ENCODE peak calls at places on chromosomes 12 and 14, in six cellular contexts. X, N, Z, F, M and L are unnamed samples.

GRCh38 chr14:100078997-100079561 is 13.9 kb downstream of the EVL start:
- DNase-seq in X (no peak), N (no peak), Z (peak), F (peak), M (no peak), L (peak)

GRCh38 chr14:30527196-30527595 is 31.8 kb upstream of the G2E3 start:
- DNase-seq in X (no peak), N (no peak), Z (no peak), F (no peak), M (no peak), L (no peak)

GRCh38 chr12:107523760-107524558 is 161.6 kb upstream of the PWP1 start:
- DNase-seq in X (no peak), N (no peak), Z (no peak), F (no peak), M (no peak), L (no peak)

GRCh38 chr14:75252254-75252837 is 26.3 kb upstream of the FOS start:
- DNase-seq in X (peak), N (no peak), Z (no peak), F (no peak), M (peak), L (no peak)

GRCh38 chr12:111749391-111749790 is 17.3 kb upstream of the ALDH2 start:
- DNase-seq in X (no peak), N (no peak), Z (no peak), F (no peak), M (no peak), L (no peak)

GRCh38 chr14:22319526-22320352 is 269.3 kb downstream of the DAD1 start:
- DNase-seq in X (peak), N (peak), Z (peak), F (peak), M (no peak), L (peak)

GRCh38 chr12:105672576-105672975 is 342.1 kb downstream of the C12orf75 start:
- DNase-seq in X (peak), N (peak), Z (no peak), F (no peak), M (peak), L (no peak)

GRCh38 chr14:58572092-58572853 is 65.5 kb upstream of the DACT1 start:
- DNase-seq in X (no peak), N (no peak), Z (no peak), F (peak), M (no peak), L (no peak)

GRCh38 chr14:101188571-101188915 is 285.0 kb upstream of the RTL1 start:
- DNase-seq in X (no peak), N (no peak), Z (no peak), F (no peak), M (no peak), L (no peak)

GRCh38 chr12:104886418-104887401 is 71.4 kb downstream of the SLC41A2 start:
- DNase-seq in X (no peak), N (no peak), Z (no peak), F (no peak), M (no peak), L (no peak)

GRCh38 chr12:63870838-63871237 is 26.3 kb downstream of the SRGAP1 start:
- DNase-seq in X (no peak), N (no peak), Z (no peak), F (no peak), M (no peak), L (no peak)

GRCh38 chr14:71594828-71595227 is 337.4 kb upstream of the RGS6 start:
- DNase-seq in X (no peak), N (no peak), Z (no peak), F (no peak), M (no peak), L (no peak)

GRCh38 chr14:98069712-98070133 is 1202.3 kb downstream of the BCL11B start:
- DNase-seq in X (no peak), N (no peak), Z (no peak), F (no peak), M (no peak), L (no peak)

GRCh38 chr12:59173696-59174095 is 253.4 kb upstream of the LRIG3 start:
- DNase-seq in X (no peak), N (no peak), Z (no peak), F (no peak), M (no peak), L (no peak)

GRCh38 chr12:64400041-64400440 is 4.2 kb upstream of the XPOT start:
- DNase-seq in X (peak), N (no peak), Z (no peak), F (no peak), M (no peak), L (no peak)

GRCh38 chr14:66288511-66288910 is 197.7 kb upstream of the CCDC196 start:
- DNase-seq in X (no peak), N (no peak), Z (no peak), F (no peak), M (no peak), L (no peak)

GRCh38 chr12:47757840-47758583 is 668 bp downstream of the RAPGEF3 start:
- DNase-seq in X (no peak), N (no peak), Z (no peak), F (no peak), M (peak), L (no peak)

GRCh38 chr12:65668981-65669695 is 155.1 kb upstream of the HMGA2 start:
- DNase-seq in X (no peak), N (no peak), Z (no peak), F (no peak), M (no peak), L (no peak)

GRCh38 chr12:118059645-118060275 is 1.2 kb downstream of the WSB2 start:
- DNase-seq in X (no peak), N (no peak), Z (no peak), F (no peak), M (no peak), L (no peak)

GRCh38 chr14:81208489-81208888 is 12.3 kb downstream of the GTF2A1 start:
- DNase-seq in X (no peak), N (no peak), Z (no peak), F (no peak), M (no peak), L (no peak)

GRCh38 chr14:87131879-87132278 is 861.1 kb downstream of the GALC start:
- DNase-seq in X (no peak), N (no peak), Z (no peak), F (no peak), M (no peak), L (no peak)

GRCh38 chr14:39432179-39432618 is at the start of gene FBXO33:
- DNase-seq in X (peak), N (peak), Z (peak), F (peak), M (peak), L (peak)

GRCh38 chr12:130281157-130281799 is 56.4 kb upstream of the PIWIL1 start:
- DNase-seq in X (no peak), N (no peak), Z (no peak), F (peak), M (no peak), L (peak)

GRCh38 chr12:66236969-66237368 is 48.0 kb downstream of the IRAK3 start:
- DNase-seq in X (no peak), N (no peak), Z (no peak), F (no peak), M (no peak), L (no peak)

GRCh38 chr12:120529641-120530314 is 820 bp upstream of the COQ5 start:
- DNase-seq in X (no peak), N (no peak), Z (peak), F (no peak), M (no peak), L (no peak)

GRCh38 chr12:54411398-54412241 is 7.4 kb downstream of the ITGA5 start:
- DNase-seq in X (peak), N (peak), Z (no peak), F (peak), M (no peak), L (no peak)

GRCh38 chr14:24705840-24706239 is 71.8 kb upstream of the GZMB start:
- DNase-seq in X (no peak), N (no peak), Z (peak), F (no peak), M (no peak), L (no peak)

GRCh38 chr12:117518594-117519270 is 157.3 kb upstream of the NOS1 start:
- DNase-seq in X (no peak), N (peak), Z (no peak), F (no peak), M (no peak), L (no peak)

GRCh38 chr12:15322164-15323054 is at the start of gene PTPRO:
- DNase-seq in X (no peak), N (no peak), Z (no peak), F (no peak), M (peak), L (no peak)

GRCh38 chr14:22614240-22614799 is 16.2 kb downstream of the ABHD4 start:
- DNase-seq in X (peak), N (no peak), Z (peak), F (no peak), M (no peak), L (no peak)

GRCh38 chr12:46266382-46266791 is 2.5 kb downstream of the SLC38A1 start:
- DNase-seq in X (no peak), N (no peak), Z (peak), F (peak), M (no peak), L (peak)

GRCh38 chr14:99802301-99803105 is 9.3 kb downstream of the EML1 start:
- DNase-seq in X (no peak), N (no peak), Z (no peak), F (no peak), M (no peak), L (no peak)

GRCh38 chr12:50520808-50521207 is 16.0 kb downstream of the DIP2B start:
- DNase-seq in X (peak), N (no peak), Z (no peak), F (no peak), M (no peak), L (no peak)

DNA sequence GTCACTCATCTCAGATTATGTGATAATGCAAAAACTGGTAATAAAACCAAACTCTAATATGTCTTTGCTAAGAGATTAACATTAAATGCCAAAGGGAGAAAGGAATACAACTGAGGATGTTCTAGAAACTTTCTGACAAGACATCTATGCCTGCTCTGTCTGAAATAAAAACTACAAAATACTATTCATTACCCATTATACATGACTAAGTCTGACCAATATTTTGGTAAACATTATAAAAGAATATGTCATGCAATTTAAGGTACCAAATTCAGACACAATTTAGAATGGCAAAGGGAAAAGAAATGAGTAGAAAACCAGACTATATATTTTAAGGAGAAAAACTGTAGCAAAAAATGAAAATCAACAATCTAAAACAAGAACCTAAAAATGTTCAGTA is 39.5 kb downstream of the UBR7 start:
- DNase-seq in X (no peak), N (no peak), Z (no peak), F (no peak), M (no peak), L (no peak)
- TF ChIP-seq CTCF in X (no peak), N (no peak), Z (no peak), F (no peak), M (no peak), L (no peak)

GRCh38 chr12:11718768-11719253 is 69.3 kb downstream of the ETV6 start:
- DNase-seq in X (no peak), N (no peak), Z (no peak), F (no peak), M (no peak), L (no peak)
- H3K27ac ChIP-seq in X (no peak), N (peak), Z (no peak), F (no peak), M (no peak), L (no peak)

GRCh38 chr12:29844667-29845066 is 60.9 kb upstream of the TMTC1 start:
- DNase-seq in X (no peak), N (no peak), Z (no peak), F (no peak), M (no peak), L (no peak)
- TF ChIP-seq CTCF in X (no peak), N (no peak), Z (no peak), F (no peak), M (no peak), L (no peak)

GRCh38 chr12:8828514-8829127 is 6.2 kb downstream of the A2ML1 start:
- DNase-seq in X (no peak), N (no peak), Z (no peak), F (no peak), M (no peak), L (no peak)
- H3K27ac ChIP-seq in X (no peak), N (no peak), Z (no peak), F (no peak), M (no peak), L (no peak)

DNA sequence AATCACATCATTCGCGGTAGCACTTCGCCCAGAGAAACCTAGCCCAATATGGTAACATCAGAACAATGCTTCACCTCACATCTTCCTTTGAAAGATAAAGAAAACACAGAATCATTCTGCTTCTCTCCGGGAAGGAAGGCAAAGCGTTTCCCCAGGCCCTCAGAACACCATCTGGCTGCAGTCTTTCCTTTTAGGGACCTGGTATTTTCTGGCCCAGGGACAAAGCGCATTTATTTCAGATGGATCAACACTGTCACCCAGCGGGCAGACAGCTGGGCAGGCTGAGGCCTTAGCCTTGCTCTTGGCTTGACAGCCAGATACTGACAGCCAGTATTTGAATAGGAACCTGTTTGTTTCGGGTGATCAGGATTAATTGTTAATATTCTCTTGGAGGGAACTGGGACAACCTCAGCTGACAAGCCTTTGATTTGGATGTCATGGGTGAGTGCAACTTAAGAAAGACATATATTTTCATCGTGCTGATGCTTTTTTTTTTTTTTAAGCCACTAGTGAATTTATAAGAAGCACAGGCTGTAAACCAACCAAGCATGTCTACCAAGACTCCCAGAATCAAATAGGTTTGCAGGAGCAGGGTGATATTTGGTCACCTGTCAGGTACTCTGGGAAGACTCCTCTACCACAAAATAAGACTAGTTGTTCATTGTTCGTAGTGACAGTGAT is 118.9 kb downstream of the VEZT start:
- DNase-seq in X (peak), N (peak), Z (no peak), F (no peak), M (peak), L (no peak)
- TF ChIP-seq CTCF in X (peak), N (peak), Z (no peak), F (no peak), M (peak), L (no peak)

GRCh38 chr12:103799504-103800251 is 41.4 kb downstream of the NT5DC3 start:
- DNase-seq in X (peak), N (no peak), Z (peak), F (no peak), M (no peak), L (no peak)

GRCh38 chr12:103802586-103802886 is 38.5 kb downstream of the NT5DC3 start:
- DNase-seq in X (no peak), N (no peak), Z (no peak), F (no peak), M (no peak), L (no peak)

GRCh38 chr12:103798586-103798985 is 42.4 kb downstream of the NT5DC3 start:
- DNase-seq in X (no peak), N (no peak), Z (no peak), F (no peak), M (no peak), L (no peak)

GRCh38 chr12:103801709-103802585 is 39.1 kb downstream of the NT5DC3 start:
- DNase-seq in X (no peak), N (no peak), Z (no peak), F (no peak), M (no peak), L (no peak)

GRCh38 chr12:103800252-103800771 is 40.7 kb downstream of the NT5DC3 start:
- DNase-seq in X (peak), N (peak), Z (no peak), F (no peak), M (peak), L (no peak)
- H3K27ac ChIP-seq in X (peak), N (peak), Z (no peak), F (no peak), M (no peak), L (no peak)

DNA sequence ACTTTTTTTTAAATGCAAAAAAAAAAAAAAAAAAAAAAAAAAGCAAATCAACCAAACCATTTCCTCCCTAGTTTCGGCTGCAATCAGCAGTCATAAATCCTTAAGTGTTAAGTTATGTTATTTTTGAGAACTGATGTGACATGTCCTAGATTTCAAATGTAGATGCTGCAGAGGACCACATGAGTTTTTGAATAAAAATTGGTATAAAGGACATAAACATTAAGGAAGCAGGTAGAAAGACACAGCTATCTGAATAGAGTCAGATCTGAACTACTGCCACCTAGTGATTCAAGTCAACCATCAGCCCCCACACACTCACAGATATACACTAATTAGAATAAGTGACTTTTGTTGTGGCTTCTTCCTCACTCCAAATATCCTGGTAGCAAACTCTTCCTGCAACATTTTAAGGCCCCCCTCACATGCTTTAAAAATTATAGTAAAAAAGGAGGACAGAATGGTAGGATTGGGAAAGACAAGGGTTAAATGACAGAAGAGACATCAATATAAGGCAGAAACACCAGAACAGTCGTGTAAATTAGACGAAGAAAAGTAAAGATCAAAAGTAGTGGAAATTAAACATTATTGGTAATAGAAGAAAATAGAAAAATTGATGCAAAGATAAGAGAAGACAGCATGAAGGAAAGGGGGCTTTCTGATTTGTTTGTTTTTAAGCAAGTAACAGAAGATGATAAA is 394.5 kb upstream of the ATP2B1 start:
- DNase-seq in X (no peak), N (no peak), Z (peak), F (no peak), M (no peak), L (no peak)
- TF ChIP-seq CTCF in X (peak), N (peak), Z (peak), F (peak), M (peak), L (peak)

GRCh38 chr12:94553130-94553519 is 93.5 kb upstream of the CEP83 start:
- DNase-seq in X (peak), N (no peak), Z (no peak), F (no peak), M (no peak), L (no peak)
- H3K27ac ChIP-seq in X (no peak), N (no peak), Z (no peak), F (no peak), M (no peak), L (no peak)

DNA sequence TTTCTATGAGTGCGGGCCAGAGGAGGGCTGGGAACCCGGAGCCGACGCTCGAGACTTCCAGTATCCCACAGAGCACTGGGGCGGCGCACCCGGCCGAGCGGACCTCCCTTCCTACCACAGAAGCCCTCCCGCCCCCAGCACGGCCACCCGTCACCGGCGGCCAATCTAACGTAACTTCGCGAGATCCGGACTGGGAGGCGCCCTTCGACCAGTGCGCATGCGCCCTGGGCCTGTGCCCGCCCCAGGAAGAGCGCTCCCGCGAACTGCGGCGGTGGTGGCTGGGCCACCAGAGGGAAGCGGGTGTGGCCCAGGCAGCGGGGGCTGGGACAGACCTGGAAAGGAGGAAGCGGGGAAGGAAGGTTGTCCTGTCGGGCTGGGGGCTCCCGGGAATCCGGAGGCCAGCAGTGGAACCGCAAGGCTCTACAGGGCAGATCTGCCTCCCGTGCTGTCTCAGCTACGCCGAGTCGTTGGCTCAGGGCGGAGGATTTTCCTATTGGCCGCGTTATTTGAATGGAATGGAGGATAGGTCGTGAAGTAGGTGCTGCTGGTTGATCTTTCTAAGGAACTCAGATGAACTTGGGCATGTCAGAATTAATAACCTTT is at the start of gene PPP1R12A:
- DNase-seq in X (peak), N (peak), Z (peak), F (peak), M (peak), L (peak)
- TF ChIP-seq CTCF in X (no peak), N (no peak), Z (peak), F (peak), M (no peak), L (no peak)

GRCh38 chr14:95885278-95885677 is 8.6 kb downstream of the TUNAR start:
- DNase-seq in X (no peak), N (no peak), Z (no peak), F (no peak), M (no peak), L (no peak)
- H3K27ac ChIP-seq in X (no peak), N (no peak), Z (no peak), F (no peak), M (no peak), L (no peak)